ENCODE peak calls at places on chromosomes 12 and 14, in six cellular contexts. K is CD4-positive, CD25-positive, alpha-beta regulatory T cell; L is left colon; U is AG04449; I is AG10803; B is GM04504. A is an unnamed sample.
A peak's percentile ranks its signal among the peaks of the same experiment; 100 is the strongest.

GRCh38 chr12:67593041-67593870 is 55.3 kb upstream of the DYRK2 start:
- DNase-seq in I (peak; percentile 37), U (no peak), L (peak; percentile 54), B (no peak), K (no peak), A (no peak)

GRCh38 chr14:56324831-56325230 is 206.6 kb downstream of the PELI2 start:
- DNase-seq in B (no peak), I (peak; percentile 67), L (no peak), K (no peak), U (no peak), A (peak; percentile 27)

GRCh38 chr12:57591567-57592325 is 754 bp downstream of the PIP4K2C start:
- DNase-seq in L (peak; percentile 27), K (no peak), I (peak; percentile 10), U (no peak), B (no peak), A (no peak)

GRCh38 chr12:132133952-132134652 is 10.0 kb downstream of the DDX51 start:
- DNase-seq in K (no peak), U (no peak), B (no peak), I (no peak), L (no peak), A (no peak)

GRCh38 chr12:52280319-52280795 is 5.9 kb downstream of the KRT86 start:
- DNase-seq in I (peak; percentile 97), K (no peak), U (peak; percentile 83), B (peak; percentile 88), L (no peak), A (no peak)

GRCh38 chr12:1885605-1886245 is 32.7 kb downstream of the CACNA2D4 start:
- DNase-seq in U (no peak), B (no peak), I (no peak), L (no peak), K (no peak), A (no peak)

GRCh38 chr14:104635717-104636116 is 31.1 kb upstream of the TMEM179 start:
- DNase-seq in I (no peak), K (no peak), B (no peak), L (no peak), U (no peak), A (no peak)

GRCh38 chr12:121804417-121805111 is 755 bp downstream of the SETD1B start:
- DNase-seq in I (no peak), U (no peak), K (peak; percentile 57), B (no peak), L (peak; percentile 63), A (no peak)

GRCh38 chr14:31967669-31967975 is 109.5 kb upstream of the ARHGAP5 start:
- DNase-seq in K (no peak), I (no peak), B (no peak), U (no peak), L (no peak), A (no peak)

GRCh38 chr12:26331960-26332359 is 136.6 kb downstream of the SSPN start:
- DNase-seq in U (no peak), B (no peak), L (no peak), K (no peak), I (no peak), A (no peak)